ENCODE peak calls at places on chromosomes 13 and 19, in seven cellular contexts. X is astrocyte of the spinal cord, K is smooth muscle cell of the brain vasculature, V is natural killer cell, S is SK-N-SH, G is NCI-H1105 treated with DMSO at 0.1 percent for 48 hours, N is cardiac muscle cell. C is an unnamed sample.

GRCh38 chr13:95275322-95276118 is 25.7 kb downstream of the ABCC4 start:
- DNase-seq in X (no peak), K (no peak), V (no peak), S (no peak), G (peak; percentile 38), N (no peak), C (peak; percentile 53)

GRCh38 chr13:40508112-40508511 is 158.3 kb downstream of the FOXO1 start:
- DNase-seq in X (peak; percentile 67), K (peak; percentile 28), V (no peak), S (no peak), G (no peak), N (no peak), C (peak; percentile 72)

GRCh38 chr19:3471954-3472655 is 8.2 kb downstream of the SMIM24 start:
- DNase-seq in X (no peak), K (no peak), V (peak; percentile 30), S (peak; percentile 87), G (no peak), N (peak; percentile 53), C (peak; percentile 55)

GRCh38 chr19:40933025-40933424 is 51.0 kb upstream of the CYP2A7 start:
- DNase-seq in X (no peak), K (no peak), V (no peak), S (no peak), G (no peak), N (no peak), C (no peak)

GRCh38 chr19:10617409-10618121 is 7.8 kb upstream of the SLC44A2 start:
- DNase-seq in X (peak; percentile 43), K (no peak), V (no peak), S (peak; percentile 11), G (no peak), N (no peak), C (peak; percentile 75)

GRCh38 chr13:84946144-84946543 is 853.1 kb downstream of the SLITRK6 start:
- DNase-seq in X (no peak), K (no peak), V (no peak), S (no peak), G (no peak), N (no peak), C (no peak)

GRCh38 chr19:44066305-44066704 is 5.7 kb upstream of the ZNF284 start:
- DNase-seq in X (no peak), K (no peak), V (no peak), S (no peak), G (no peak), N (no peak), C (no peak)

GRCh38 chr13:43397110-43397509 is 373.7 kb downstream of the DNAJC15 start:
- DNase-seq in X (peak; percentile 75), K (no peak), V (no peak), S (no peak), G (no peak), N (no peak), C (no peak)

GRCh38 chr19:3968556-3969434 is 2.1 kb downstream of the DAPK3 start:
- DNase-seq in X (peak; percentile 99), K (peak; percentile 94), V (no peak), S (peak; percentile 57), G (peak; percentile 24), N (peak; percentile 98), C (peak; percentile 99)

GRCh38 chr13:57877596-57877995 is 246.1 kb downstream of the PCDH17 start:
- DNase-seq in X (no peak), K (no peak), V (no peak), S (no peak), G (no peak), N (no peak), C (peak; percentile 2)

GRCh38 chr13:61709258-61709657 is 293.6 kb upstream of the PCDH20 start:
- DNase-seq in X (no peak), K (no peak), V (no peak), S (no peak), G (no peak), N (no peak), C (no peak)

GRCh38 chr13:93066187-93066586 is 160.4 kb upstream of the GPC6 start:
- DNase-seq in X (peak; percentile 80), K (no peak), V (no peak), S (no peak), G (no peak), N (no peak), C (peak; percentile 53)

GRCh38 chr13:44013666-44014291 is 134.1 kb downstream of the LACC1 start:
- DNase-seq in X (peak; percentile 84), K (peak; percentile 33), V (no peak), S (no peak), G (peak; percentile 3), N (no peak), C (peak; percentile 80)

GRCh38 chr13:61128850-61129645 is 286.6 kb downstream of the PCDH20 start:
- DNase-seq in X (peak; percentile 38), K (no peak), V (no peak), S (no peak), G (peak; percentile 98), N (no peak), C (peak; percentile 69)

GRCh38 chr13:48978942-48979601 is 3.4 kb downstream of the FNDC3A start:
- DNase-seq in X (no peak), K (no peak), V (no peak), S (no peak), G (no peak), N (no peak), C (peak; percentile 18)

GRCh38 chr13:24627090-24627714 is 53.0 kb upstream of the ATP12A start:
- DNase-seq in X (no peak), K (no peak), V (no peak), S (peak; percentile 49), G (no peak), N (peak; percentile 79), C (peak; percentile 36)

GRCh38 chr19:49555600-49556411 is 24.6 kb downstream of the NOSIP start:
- DNase-seq in X (peak; percentile 62), K (no peak), V (no peak), S (peak; percentile 95), G (no peak), N (peak; percentile 90), C (peak; percentile 75)

GRCh38 chr13:20190481-20191310 is 2.0 kb downstream of the GJB2 start:
- DNase-seq in X (peak; percentile 70), K (no peak), V (no peak), S (no peak), G (no peak), N (no peak), C (peak; percentile 52)

GRCh38 chr13:76425930-76426329 is 460.3 kb downstream of the KCTD12 start:
- DNase-seq in X (peak; percentile 76), K (no peak), V (no peak), S (no peak), G (no peak), N (no peak), C (peak; percentile 41)

GRCh38 chr13:92103673-92104296 is 705.4 kb downstream of the GPC5 start:
- DNase-seq in X (no peak), K (no peak), V (no peak), S (no peak), G (peak; percentile 40), N (peak; percentile 8), C (peak; percentile 7)

C was measured in astrocyte of the hippocampus.